ENCODE peak calls at places on chromosomes 4 and X, in nine cellular contexts. Z is neural progenitor cell, U is suprapubic skin, G is heart left ventricle, D is fibroblast of pulmonary artery, O is mammary epithelial cell, P is OCI-LY7, J is IMR-90, Q is cardiac muscle cell. W is an unnamed sample.

GRCh38 chr4:151408380-151408629 is 671 bp upstream of the FHIP1A start:
- DNase-seq in Z (no peak), U (no peak), G (no peak), D (no peak), O (no peak), P (no peak), J (no peak), Q (no peak), W (no peak)

GRCh38 chrX:100494974-100495373 is 84.9 kb upstream of the PCDH19 start:
- DNase-seq in Z (no peak), U (no peak), G (no peak), D (no peak), O (no peak), P (no peak), J (no peak), Q (no peak), W (no peak)

GRCh38 chrX:138890491-138890890 is 179.0 kb upstream of the FGF13 start:
- DNase-seq in Z (no peak), U (no peak), G (no peak), D (no peak), O (no peak), P (no peak), J (no peak), Q (no peak), W (no peak)

GRCh38 chr4:27009539-27009938 is 148.9 kb downstream of the STIM2 start:
- DNase-seq in Z (no peak), U (no peak), G (no peak), D (peak), O (no peak), P (peak), J (peak), Q (no peak), W (no peak)

GRCh38 chr4:68038272-68038671 is 75.0 kb upstream of the TMPRSS11A start:
- DNase-seq in Z (no peak), U (no peak), G (no peak), D (no peak), O (no peak), P (no peak), J (no peak), Q (no peak), W (no peak)

GRCh38 chr4:143721317-143721716 is 20.8 kb upstream of the FREM3 start:
- DNase-seq in Z (no peak), U (no peak), G (no peak), D (peak), O (no peak), P (no peak), J (no peak), Q (no peak), W (no peak)

GRCh38 chrX:86171366-86171765 is 23.1 kb downstream of the DACH2 start:
- DNase-seq in Z (peak), U (no peak), G (no peak), D (peak), O (peak), P (peak), J (peak), Q (peak), W (no peak)

GRCh38 chr4:12861422-12861821 is 622.7 kb downstream of the RAB28 start:
- DNase-seq in Z (no peak), U (no peak), G (no peak), D (no peak), O (no peak), P (no peak), J (no peak), Q (no peak), W (no peak)

GRCh38 chr4:121791481-121791880 is 9.6 kb upstream of the EXOSC9 start:
- DNase-seq in Z (no peak), U (no peak), G (no peak), D (peak), O (peak), P (no peak), J (peak), Q (peak), W (no peak)

GRCh38 chr4:138859249-138859648 is 156.3 kb upstream of the NOCT start:
- DNase-seq in Z (no peak), U (no peak), G (no peak), D (no peak), O (no peak), P (no peak), J (no peak), Q (no peak), W (no peak)

GRCh38 chrX:129318375-129318774 is 204.9 kb downstream of the SMARCA1 start:
- DNase-seq in Z (no peak), U (no peak), G (no peak), D (peak), O (peak), P (peak), J (peak), Q (peak), W (no peak)

GRCh38 chrX:786441-786881 is 155.9 kb downstream of the SHOX start:
- DNase-seq in Z (no peak), U (no peak), G (no peak), D (no peak), O (no peak), P (no peak), J (no peak), Q (no peak), W (no peak)

GRCh38 chr4:24920008-24920407 is 7.2 kb upstream of the CCDC149 start:
- DNase-seq in Z (no peak), U (no peak), G (no peak), D (no peak), O (no peak), P (no peak), J (no peak), Q (no peak), W (no peak)

GRCh38 chrX:121876316-121876715 is 828.9 kb downstream of the GLUD2 start:
- DNase-seq in Z (no peak), U (no peak), G (no peak), D (peak), O (peak), P (no peak), J (no peak), Q (peak), W (peak)

GRCh38 chrX:40415675-40416074 is 165.1 kb upstream of the ATP6AP2 start:
- DNase-seq in Z (no peak), U (no peak), G (no peak), D (no peak), O (no peak), P (no peak), J (no peak), Q (no peak), W (no peak)

GRCh38 chrX:152658302-152658701 is 20.6 kb downstream of the GABRQ start:
- DNase-seq in Z (peak), U (no peak), G (no peak), D (no peak), O (no peak), P (no peak), J (no peak), Q (no peak), W (no peak)

GRCh38 chr4:37956941-37957340 is 3.3 kb upstream of the PTTG2 start:
- DNase-seq in Z (no peak), U (no peak), G (no peak), D (no peak), O (no peak), P (no peak), J (no peak), Q (no peak), W (no peak)

GRCh38 chrX:129931411-129932136 is 25.6 kb downstream of the UTP14A start:
- DNase-seq in Z (peak), U (peak), G (peak), D (peak), O (peak), P (peak), J (peak), Q (peak), W (peak)

GRCh38 chr4:15234585-15235126 is 193.2 kb upstream of the C1QTNF7 start:
- DNase-seq in Z (no peak), U (no peak), G (no peak), D (peak), O (peak), P (no peak), J (peak), Q (peak), W (peak)

GRCh38 chr4:4216668-4217067 is 10.1 kb downstream of the OTOP1 start:
- DNase-seq in Z (no peak), U (no peak), G (no peak), D (peak), O (peak), P (no peak), J (peak), Q (peak), W (peak)

GRCh38 chr4:155617312-155617711 is 49.3 kb upstream of the GUCY1A1 start:
- DNase-seq in Z (no peak), U (no peak), G (no peak), D (peak), O (no peak), P (no peak), J (peak), Q (peak), W (no peak)

GRCh38 chrX:70422886-70423336 is at the start of gene GDPD2:
- DNase-seq in Z (peak), U (no peak), G (no peak), D (peak), O (no peak), P (no peak), J (no peak), Q (peak), W (no peak)

GRCh38 chr4:845233-845835 is 19.4 kb upstream of the CPLX1 start:
- DNase-seq in Z (no peak), U (no peak), G (no peak), D (peak), O (no peak), P (no peak), J (peak), Q (peak), W (no peak)

GRCh38 chrX:68732906-68733493 is 85.5 kb downstream of the STARD8 start:
- DNase-seq in Z (peak), U (no peak), G (peak), D (peak), O (peak), P (peak), J (peak), Q (peak), W (peak)

GRCh38 chr4:2578106-2578505 is 41.7 kb downstream of the FAM193A start:
- DNase-seq in Z (no peak), U (no peak), G (no peak), D (no peak), O (no peak), P (no peak), J (no peak), Q (no peak), W (no peak)

GRCh38 chr4:119626943-119627266 is 1.7 kb downstream of the PDE5A start:
- DNase-seq in Z (no peak), U (no peak), G (no peak), D (no peak), O (no peak), P (no peak), J (no peak), Q (no peak), W (no peak)
- TF ChIP-seq CTCF in Z (no peak), U (no peak), G (no peak), D (no peak), O (no peak), P (no peak), J (no peak), Q (no peak), W (no peak)

DNA sequence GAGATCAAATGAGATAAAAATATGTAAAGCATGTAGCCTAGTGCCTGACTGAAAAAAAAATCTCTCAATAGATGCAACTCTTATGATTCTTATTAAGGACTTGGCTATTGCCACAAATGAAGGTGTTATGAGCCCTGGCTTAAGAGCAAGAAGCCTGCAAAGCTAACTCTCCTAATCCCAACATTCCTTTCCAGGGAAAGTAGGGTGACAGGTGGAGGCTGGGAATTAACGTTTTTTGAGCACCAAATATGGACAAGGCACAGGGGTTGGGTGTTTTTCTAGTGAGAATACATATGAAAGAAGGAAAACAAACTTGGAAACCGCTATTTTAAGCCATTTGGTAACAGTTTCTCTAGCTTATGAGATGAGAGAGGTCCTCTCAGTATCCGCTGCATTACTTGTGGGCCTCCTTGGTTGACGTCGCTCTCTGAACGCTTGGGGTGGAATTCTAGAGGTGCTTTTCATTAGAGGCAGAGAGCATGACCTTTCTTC is 2.4 kb downstream of the RHOH start:
- DNase-seq in Z (no peak), U (no peak), G (no peak), D (no peak), O (no peak), P (peak), J (no peak), Q (no peak), W (no peak)
- H3K4me3 ChIP-seq in Z (no peak), U (peak), G (no peak), D (no peak), O (no peak), P (peak), J (no peak), Q (no peak), W (no peak)

DNA sequence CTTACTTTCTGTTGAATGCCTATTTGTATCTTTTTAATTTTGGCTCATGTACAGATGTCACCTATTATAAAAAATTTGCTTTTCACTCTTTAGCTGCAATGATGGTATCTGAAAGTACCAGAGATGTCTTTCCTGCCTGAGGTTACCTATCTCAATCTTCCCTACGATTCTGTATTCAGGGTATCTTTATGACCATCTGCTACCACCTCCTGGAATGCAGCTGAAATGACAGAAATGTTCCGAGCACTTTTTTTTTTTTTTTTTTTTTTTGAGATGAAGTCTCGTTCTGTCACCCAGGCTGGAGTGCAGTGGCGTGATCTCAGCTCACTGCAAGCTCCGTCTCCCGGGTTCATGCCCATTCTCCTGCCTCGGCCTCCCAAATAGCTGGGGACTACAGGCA is 136.4 kb downstream of the REPS2 start:
- DNase-seq in Z (peak), U (no peak), G (no peak), D (no peak), O (peak), P (peak), J (no peak), Q (no peak), W (no peak)
- TF ChIP-seq CTCF in Z (peak), U (no peak), G (no peak), D (no peak), O (peak), P (peak), J (no peak), Q (no peak), W (peak)

DNA sequence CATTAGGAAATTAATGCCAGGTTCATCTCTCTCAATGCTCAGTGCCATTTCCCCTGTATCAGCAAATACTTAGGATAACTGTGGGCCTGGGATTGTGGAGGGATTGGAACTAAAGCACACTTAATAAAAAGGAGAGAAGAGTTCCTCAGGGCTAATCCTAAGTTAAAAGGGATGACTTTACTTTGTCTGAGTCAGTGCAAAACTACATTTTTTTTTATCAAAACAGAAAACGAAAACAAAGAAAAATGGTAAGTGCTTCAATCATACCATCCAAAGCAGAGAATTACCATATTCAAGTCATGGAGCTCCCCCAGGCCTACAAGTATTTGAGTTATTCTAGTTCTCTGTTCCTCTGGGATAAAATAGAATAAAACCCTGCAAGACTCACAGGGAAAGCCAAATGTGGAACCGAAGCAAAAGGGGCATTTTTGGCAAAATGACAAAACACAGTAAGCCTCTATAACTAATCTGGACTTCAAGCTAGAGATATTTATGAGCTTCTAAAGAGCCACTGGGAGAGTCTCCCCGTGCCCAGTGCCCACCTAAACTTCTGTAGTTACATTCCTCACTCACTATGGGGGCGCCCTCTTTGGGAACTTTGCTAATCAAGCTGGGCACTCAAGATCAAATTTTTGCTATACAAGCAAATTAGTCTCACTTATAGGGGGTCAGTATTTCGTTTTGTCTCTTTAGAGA is 53.4 kb downstream of the PALLD start:
- DNase-seq in Z (no peak), U (no peak), G (no peak), D (no peak), O (no peak), P (no peak), J (peak), Q (no peak), W (no peak)
- H3K4me3 ChIP-seq in Z (no peak), U (no peak), G (no peak), D (no peak), O (no peak), P (no peak), J (no peak), Q (no peak), W (no peak)